ENCODE peak calls at places on chromosomes 7 and 10, in six cellular contexts. R is fibroblast of mammary gland, W is HepG2, M is sigmoid colon, C is HL-60, N is cardiac fibroblast. F is an unnamed sample.

GRCh38 chr7:127253289-127254162 is 785 bp upstream of the GRM8 start:
- DNase-seq in W (peak), N (peak), R (peak), C (peak), M (peak), F (peak)

GRCh38 chr10:12022580-12023257 is 19.9 kb downstream of the UPF2 start:
- DNase-seq in R (no peak), M (no peak), C (no peak), N (no peak), W (no peak), F (no peak)

GRCh38 chr10:131591936-131592335 is 280.4 kb upstream of the TCERG1L start:
- DNase-seq in N (no peak), C (no peak), M (no peak), R (no peak), W (no peak), F (no peak)

GRCh38 chr10:3535001-3535400 is 250.0 kb downstream of the KLF6 start:
- DNase-seq in M (no peak), R (no peak), C (no peak), W (no peak), N (no peak), F (no peak)

GRCh38 chr7:41449694-41450093 is 253.2 kb downstream of the INHBA start:
- DNase-seq in N (no peak), M (no peak), C (no peak), R (no peak), W (no peak), F (no peak)

GRCh38 chr7:151455690-151456089 is 15.7 kb upstream of the CRYGN start:
- DNase-seq in R (no peak), C (no peak), N (no peak), M (no peak), W (no peak), F (peak)

GRCh38 chr7:130152270-130153141 is 52.7 kb downstream of the TMEM209 start:
- DNase-seq in R (peak), C (no peak), M (no peak), W (no peak), N (peak), F (no peak)

GRCh38 chr7:132950685-132951084 is 131.2 kb downstream of the CHCHD3 start:
- DNase-seq in R (no peak), M (no peak), C (no peak), W (no peak), N (no peak), F (no peak)

GRCh38 chr10:106175760-106176377 is 988.6 kb downstream of the SORCS1 start:
- DNase-seq in R (peak), M (no peak), C (no peak), N (peak), W (no peak), F (peak)

GRCh38 chr7:155925682-155926081 is 113.4 kb upstream of the SHH start:
- DNase-seq in C (no peak), M (peak), N (no peak), R (no peak), W (no peak), F (no peak)

GRCh38 chr10:111429288-111430028 is 352.6 kb downstream of the ADRA2A start:
- DNase-seq in C (no peak), W (no peak), N (no peak), R (peak), M (no peak), F (no peak)

GRCh38 chr10:36385693-36386092 is 739.7 kb upstream of the ANKRD30A start:
- DNase-seq in C (no peak), R (peak), M (no peak), W (no peak), N (no peak), F (no peak)

GRCh38 chr10:67875340-67876238 is 8.9 kb upstream of the SIRT1 start:
- DNase-seq in R (no peak), C (no peak), M (no peak), W (no peak), N (no peak), F (no peak)

GRCh38 chr7:12258074-12258473 is 47.0 kb downstream of the TMEM106B start:
- DNase-seq in C (no peak), W (no peak), M (no peak), N (no peak), R (no peak), F (no peak)

GRCh38 chr7:123673752-123674398 is 18.2 kb downstream of the LMOD2 start:
- DNase-seq in W (no peak), R (no peak), M (no peak), N (no peak), C (no peak), F (peak)

GRCh38 chr7:21426286-21426957 is 1.5 kb upstream of the SP4 start:
- DNase-seq in M (no peak), N (peak), R (peak), W (peak), C (peak), F (peak)

GRCh38 chr7:604884-605531 is 85.4 kb upstream of the PDGFA start:
- DNase-seq in N (peak), M (no peak), W (no peak), R (no peak), C (no peak), F (no peak)

GRCh38 chr10:113060221-113061053 is 110.4 kb downstream of the TCF7L2 start:
- DNase-seq in W (peak), R (no peak), N (peak), C (peak), M (peak), F (no peak)

GRCh38 chr7:129741743-129742213 is 130.3 kb downstream of the NRF1 start:
- DNase-seq in W (no peak), N (no peak), R (no peak), M (no peak), C (peak), F (no peak)

GRCh38 chr10:121838931-121839330 is 88.9 kb downstream of the ATE1 start:
- DNase-seq in C (peak), M (no peak), N (no peak), W (no peak), R (no peak), F (no peak)

GRCh38 chr10:130958981-130959751 is 352.4 kb downstream of the TCERG1L start:
- DNase-seq in R (no peak), M (no peak), C (no peak), N (no peak), W (no peak), F (no peak)

GRCh38 chr7:100396421-100396982 is 23.2 kb downstream of the PILRA start:
- DNase-seq in N (no peak), W (no peak), R (no peak), C (peak), M (no peak), F (no peak)

GRCh38 chr7:30997316-30997715 is 33.6 kb downstream of the GHRHR start:
- DNase-seq in C (no peak), M (peak), N (peak), W (no peak), R (peak), F (no peak)

GRCh38 chr10:34286136-34286739 is 528.9 kb downstream of the PARD3 start:
- DNase-seq in W (no peak), C (no peak), M (no peak), N (peak), R (peak), F (peak)

GRCh38 chr10:71795248-71795647 is 21.9 kb upstream of the VSIR start:
- DNase-seq in W (no peak), R (peak), M (no peak), C (no peak), N (peak), F (peak)

GRCh38 chr10:99711129-99711719 is 20.7 kb downstream of the COX15 start:
- DNase-seq in C (peak), W (peak), N (peak), R (peak), M (no peak), F (peak)

GRCh38 chr7:98617051-98617959 is at the start of gene NPTX2:
- DNase-seq in M (no peak), N (peak), R (no peak), W (no peak), C (no peak), F (no peak)

GRCh38 chr7:81655271-81655670 is 114.6 kb downstream of the HGF start:
- DNase-seq in R (no peak), N (no peak), W (no peak), M (no peak), C (no peak), F (no peak)

GRCh38 chr10:69802424-69803161 is 887 bp downstream of the COL13A1 start:
- DNase-seq in M (no peak), R (peak), W (no peak), C (no peak), N (peak), F (peak)

GRCh38 chr7:41224063-41224763 is 478.7 kb downstream of the INHBA start:
- DNase-seq in R (peak), C (no peak), W (no peak), M (no peak), N (peak), F (peak)

GRCh38 chr10:33882996-33883395 is 548.5 kb upstream of the NRP1 start:
- DNase-seq in N (no peak), R (no peak), W (no peak), M (no peak), C (no peak), F (no peak)

GRCh38 chr7:7595451-7595850 is 28.8 kb downstream of the MIOS start:
- DNase-seq in N (peak), W (peak), C (no peak), R (peak), M (no peak), F (peak)

GRCh38 chr10:110834622-110835219 is 37.0 kb upstream of the PDCD4 start:
- DNase-seq in C (no peak), N (no peak), R (no peak), W (peak), M (peak), F (peak)

GRCh38 chr7:80288175-80289122 is 153.8 kb downstream of the GNAI1 start:
- DNase-seq in M (no peak), C (no peak), N (peak), W (peak), R (peak), F (no peak)

GRCh38 chr7:19145429-19146201 is 394 bp upstream of the FERD3L start:
- DNase-seq in M (no peak), R (no peak), W (no peak), C (no peak), N (no peak), F (no peak)

GRCh38 chr10:60093317-60093716 is 187.0 kb upstream of the CCDC6 start:
- DNase-seq in M (no peak), C (no peak), R (no peak), W (no peak), N (no peak), F (no peak)

GRCh38 chr10:62747195-62747594 is 57.3 kb upstream of the ADO start:
- DNase-seq in C (no peak), N (no peak), W (no peak), R (no peak), M (no peak), F (no peak)

GRCh38 chr10:108427081-108427480 is 1262.6 kb upstream of the SORCS1 start:
- DNase-seq in N (no peak), C (no peak), R (no peak), W (no peak), M (no peak), F (no peak)

GRCh38 chr10:121919666-121920065 is 8.2 kb downstream of the ATE1 start:
- DNase-seq in R (no peak), M (no peak), C (no peak), W (no peak), N (no peak), F (no peak)

GRCh38 chr7:74256446-74257408 is 2.5 kb upstream of the RFC2 start:
- DNase-seq in R (peak), W (no peak), N (peak), C (no peak), M (no peak), F (no peak)

GRCh38 chr7:74252893-74253292 is 1.3 kb downstream of the RFC2 start:
- DNase-seq in R (no peak), W (no peak), C (peak), N (no peak), M (no peak), F (no peak)

GRCh38 chr7:74253331-74253730 is 868 bp downstream of the RFC2 start:
- DNase-seq in M (no peak), R (no peak), C (no peak), N (no peak), W (no peak), F (no peak)

GRCh38 chr7:74254858-74255379 is 720 bp upstream of the RFC2 start:
- DNase-seq in W (no peak), C (peak), R (no peak), M (no peak), N (no peak), F (no peak)

DNA sequence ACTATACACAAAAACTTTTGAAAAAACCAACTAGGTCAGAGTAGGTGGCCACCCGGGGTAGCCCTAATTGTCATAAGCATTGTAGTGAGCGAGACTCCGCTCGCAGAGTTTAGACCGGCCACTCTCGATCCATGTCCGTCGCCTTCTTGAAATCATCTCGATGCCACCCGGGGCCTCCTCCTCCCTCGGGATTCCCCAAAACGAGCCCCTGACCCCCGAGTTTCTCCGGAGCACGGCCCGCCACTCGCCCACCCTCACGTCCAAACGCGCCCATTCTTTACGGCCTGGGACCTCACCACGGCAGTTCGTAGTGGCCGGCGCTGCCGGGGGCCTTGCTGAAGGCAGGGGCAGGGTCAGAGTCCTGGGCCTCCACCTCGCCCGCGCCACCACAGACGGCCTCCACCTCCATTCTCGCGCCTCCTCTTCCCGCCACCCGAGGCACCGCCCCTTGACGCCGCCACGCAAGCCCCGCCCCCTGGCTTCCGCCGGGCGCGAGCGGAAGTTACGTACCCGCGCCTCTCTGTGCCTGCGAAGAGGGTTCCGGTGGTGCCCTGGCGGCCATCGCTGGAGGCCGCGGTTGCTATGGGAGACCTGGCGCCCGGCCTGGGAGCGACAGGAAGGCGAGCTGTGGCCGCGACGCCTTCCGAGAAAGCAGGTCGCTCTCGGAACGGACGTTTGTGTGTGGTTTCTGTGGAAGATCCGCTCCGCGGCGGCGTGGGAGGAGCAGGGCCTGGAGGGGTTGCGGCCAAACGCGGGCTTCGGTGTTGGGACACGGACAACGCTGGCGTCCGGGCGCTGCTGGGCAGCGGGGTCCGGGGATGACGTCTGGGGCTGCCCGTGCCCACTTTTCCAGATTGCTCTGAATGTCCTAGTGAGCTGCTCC is at the start of gene RFC2:
- DNase-seq in C (peak), W (peak), N (peak), R (peak), M (peak), F (peak)
- TF ChIP-seq CTCF in C (no peak), W (peak), N (peak), R (no peak), M (peak), F (peak)

GRCh38 chr10:52756295-52756694 is 16.3 kb downstream of the MBL2 start:
- DNase-seq in M (no peak), N (no peak), C (no peak), W (peak), R (no peak), F (no peak)

GRCh38 chr10:52758406-52758805 is 14.2 kb downstream of the MBL2 start:
- DNase-seq in W (no peak), M (no peak), C (no peak), N (no peak), R (no peak), F (no peak)

GRCh38 chr10:52752801-52753437 is 19.7 kb downstream of the MBL2 start:
- DNase-seq in W (no peak), R (no peak), C (peak), N (no peak), M (no peak), F (no peak)

GRCh38 chr10:52757777-52758176 is 14.8 kb downstream of the MBL2 start:
- DNase-seq in M (no peak), W (no peak), N (no peak), R (no peak), C (no peak), F (no peak)

GRCh38 chr10:52755297-52756062 is 17.1 kb downstream of the MBL2 start:
- DNase-seq in W (peak), R (peak), M (no peak), N (peak), C (peak), F (peak)
- H3K4me3 ChIP-seq in W (peak), R (no peak), M (no peak), N (no peak), C (no peak), F (no peak)

DNA sequence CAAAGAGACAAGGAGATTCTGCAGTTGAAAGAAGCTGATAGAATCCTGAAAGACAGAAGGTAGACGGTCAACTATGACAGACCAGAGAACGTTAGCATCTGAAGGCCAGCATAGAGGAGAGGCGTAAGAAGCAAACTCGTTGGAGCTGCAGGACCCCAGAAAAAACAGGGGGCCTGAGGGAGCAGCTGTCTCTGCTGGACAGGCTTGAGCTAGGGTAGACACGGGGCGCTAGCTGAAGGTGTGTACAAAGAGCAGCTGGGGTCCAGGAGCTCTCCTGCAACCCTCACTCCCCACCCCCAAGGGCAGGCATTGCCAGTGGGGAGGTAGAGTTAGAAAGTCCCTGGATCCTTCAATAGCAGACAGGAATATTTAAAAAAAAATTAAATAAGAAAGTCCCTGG is 14.6 kb upstream of the GDI2 start:
- DNase-seq in M (peak), R (no peak), N (no peak), W (no peak), C (no peak), F (no peak)
- TF ChIP-seq CTCF in M (no peak), R (no peak), N (no peak), W (no peak), C (no peak), F (no peak)

GRCh38 chr7:137900137-137900536 is 53.4 kb upstream of the DGKI start:
- DNase-seq in R (no peak), N (no peak), C (no peak), M (no peak), W (no peak), F (no peak)

GRCh38 chr7:137895301-137896201 is 48.8 kb upstream of the DGKI start:
- DNase-seq in M (no peak), R (no peak), C (peak), N (no peak), W (no peak), F (no peak)

GRCh38 chr7:137903382-137904169 is 56.8 kb upstream of the DGKI start:
- DNase-seq in N (peak), R (peak), M (peak), C (peak), W (peak), F (peak)

GRCh38 chr7:137904826-137905225 is 58.1 kb upstream of the DGKI start:
- DNase-seq in R (no peak), M (no peak), W (no peak), N (no peak), C (no peak), F (no peak)

GRCh38 chr7:137898839-137899681 is 52.3 kb upstream of the DGKI start:
- DNase-seq in N (peak), M (peak), W (peak), C (peak), R (peak), F (peak)
- H3K4me3 ChIP-seq in N (no peak), M (no peak), W (no peak), C (peak), R (no peak), F (no peak)

GRCh38 chr10:53997953-53998352 is 803.1 kb downstream of the PCDH15 start:
- DNase-seq in N (no peak), R (no peak), W (peak), C (no peak), M (no peak), F (peak)
- TF ChIP-seq CTCF in N (no peak), R (no peak), W (peak), C (no peak), M (no peak), F (peak)

GRCh38 chr7:150444141-150444540 is 6.3 kb upstream of the GIMAP8 start:
- DNase-seq in R (no peak), W (no peak), M (no peak), N (no peak), C (no peak), F (no peak)

GRCh38 chr7:150447966-150448788 is 2.3 kb upstream of the GIMAP8 start:
- DNase-seq in R (no peak), N (no peak), M (no peak), W (no peak), C (no peak), F (no peak)

GRCh38 chr7:150444674-150445365 is 5.6 kb upstream of the GIMAP8 start:
- DNase-seq in N (no peak), R (no peak), W (no peak), C (no peak), M (no peak), F (no peak)

GRCh38 chr7:150448789-150449147 is 1.7 kb upstream of the GIMAP8 start:
- DNase-seq in W (peak), M (peak), N (peak), R (peak), C (peak), F (peak)

GRCh38 chr7:150446288-150446938 is 4.0 kb upstream of the GIMAP8 start:
- DNase-seq in N (no peak), R (no peak), W (no peak), M (no peak), C (no peak), F (no peak)
- H3K4me3 ChIP-seq in N (no peak), R (no peak), W (no peak), M (no peak), C (no peak), F (no peak)

GRCh38 chr7:116062666-116063065 is 32.1 kb upstream of the TFEC start:
- DNase-seq in C (no peak), N (no peak), R (no peak), M (no peak), W (no peak), F (no peak)
- TF ChIP-seq CTCF in C (no peak), N (no peak), R (no peak), M (no peak), W (no peak), F (no peak)